ENCODE peak calls at places on chromosomes 3 and 15, in seven cellular contexts. One of them, this sample, is unnamed.

GRCh38 chr3:156694536-156694935 is 20.1 kb downstream of the TIPARP start:
- DNase-seq in IMR-90: peak; percentile 76
- DNase-seq in H9: no peak
- DNase-seq in mesendoderm: no peak
- DNase-seq in trophoblast cell: no peak
- DNase-seq in mesenchymal stem cell: peak; percentile 92
- DNase-seq in H1: no peak
- DNase-seq in this sample: no peak

GRCh38 chr3:50572158-50572557 is 2.8 kb downstream of the HEMK1 start:
- DNase-seq in IMR-90: peak; percentile 59
- DNase-seq in H9: peak; percentile 75
- DNase-seq in mesendoderm: peak; percentile 72
- DNase-seq in trophoblast cell: peak; percentile 75
- DNase-seq in mesenchymal stem cell: peak; percentile 77
- DNase-seq in H1: no peak
- DNase-seq in this sample: peak; percentile 43

GRCh38 chr3:109563149-109563548 is 225.8 kb upstream of the DPPA4 start:
- DNase-seq in IMR-90: no peak
- DNase-seq in H9: no peak
- DNase-seq in mesendoderm: peak; percentile 24
- DNase-seq in trophoblast cell: no peak
- DNase-seq in mesenchymal stem cell: no peak
- DNase-seq in H1: no peak
- DNase-seq in this sample: no peak

GRCh38 chr3:188792788-188793187 is 379.0 kb upstream of the TPRG1 start:
- DNase-seq in IMR-90: peak; percentile 27
- DNase-seq in H9: peak; percentile 33
- DNase-seq in mesendoderm: peak; percentile 45
- DNase-seq in trophoblast cell: peak; percentile 6
- DNase-seq in mesenchymal stem cell: no peak
- DNase-seq in H1: no peak
- DNase-seq in this sample: no peak

GRCh38 chr3:50472958-50473357 is 30.5 kb downstream of the CACNA2D2 start:
- DNase-seq in IMR-90: no peak
- DNase-seq in H9: no peak
- DNase-seq in mesendoderm: no peak
- DNase-seq in trophoblast cell: no peak
- DNase-seq in mesenchymal stem cell: no peak
- DNase-seq in H1: no peak
- DNase-seq in this sample: no peak

GRCh38 chr3:16511561-16512434 is 1.7 kb downstream of the RFTN1 start:
- DNase-seq in IMR-90: peak; percentile 92
- DNase-seq in H9: peak; percentile 47
- DNase-seq in mesendoderm: peak; percentile 31
- DNase-seq in trophoblast cell: peak; percentile 44
- DNase-seq in mesenchymal stem cell: peak; percentile 95
- DNase-seq in H1: no peak
- DNase-seq in this sample: no peak

GRCh38 chr3:46928297-46928696 is 48.2 kb downstream of the CCDC12 start:
- DNase-seq in IMR-90: no peak
- DNase-seq in H9: no peak
- DNase-seq in mesendoderm: no peak
- DNase-seq in trophoblast cell: no peak
- DNase-seq in mesenchymal stem cell: no peak
- DNase-seq in H1: no peak
- DNase-seq in this sample: no peak

GRCh38 chr15:52803543-52804306 is 13.6 kb upstream of the ONECUT1 start:
- DNase-seq in IMR-90: no peak
- DNase-seq in H9: no peak
- DNase-seq in mesendoderm: no peak
- DNase-seq in trophoblast cell: no peak
- DNase-seq in mesenchymal stem cell: no peak
- DNase-seq in H1: no peak
- DNase-seq in this sample: peak; percentile 33

GRCh38 chr3:55718475-55718874 is 231.4 kb upstream of the WNT5A start:
- DNase-seq in IMR-90: peak; percentile 75
- DNase-seq in H9: no peak
- DNase-seq in mesendoderm: no peak
- DNase-seq in trophoblast cell: no peak
- DNase-seq in mesenchymal stem cell: peak; percentile 48
- DNase-seq in H1: no peak
- DNase-seq in this sample: no peak

GRCh38 chr3:9899289-9899791 is 3.3 kb upstream of the IL17RE start:
- DNase-seq in IMR-90: no peak
- DNase-seq in H9: no peak
- DNase-seq in mesendoderm: no peak
- DNase-seq in trophoblast cell: peak; percentile 59
- DNase-seq in mesenchymal stem cell: no peak
- DNase-seq in H1: no peak
- DNase-seq in this sample: no peak

GRCh38 chr3:197222816-197223419 is 75.5 kb downstream of the DLG1 start:
- DNase-seq in IMR-90: no peak
- DNase-seq in H9: no peak
- DNase-seq in mesendoderm: no peak
- DNase-seq in trophoblast cell: no peak
- DNase-seq in mesenchymal stem cell: peak; percentile 49
- DNase-seq in H1: no peak
- DNase-seq in this sample: no peak

GRCh38 chr3:15299036-15299435 is 33.4 kb downstream of the SH3BP5 start:
- DNase-seq in IMR-90: no peak
- DNase-seq in H9: no peak
- DNase-seq in mesendoderm: no peak
- DNase-seq in trophoblast cell: no peak
- DNase-seq in mesenchymal stem cell: no peak
- DNase-seq in H1: no peak
- DNase-seq in this sample: no peak

GRCh38 chr15:70447927-70448698 is 315.2 kb downstream of the UACA start:
- DNase-seq in IMR-90: no peak
- DNase-seq in H9: no peak
- DNase-seq in mesendoderm: no peak
- DNase-seq in trophoblast cell: no peak
- DNase-seq in mesenchymal stem cell: no peak
- DNase-seq in H1: no peak
- DNase-seq in this sample: no peak

GRCh38 chr15:57861039-57861638 is 154.6 kb downstream of the POLR2M start:
- DNase-seq in IMR-90: peak; percentile 66
- DNase-seq in H9: no peak
- DNase-seq in mesendoderm: peak; percentile 63
- DNase-seq in trophoblast cell: peak; percentile 86
- DNase-seq in mesenchymal stem cell: peak; percentile 65
- DNase-seq in H1: no peak
- DNase-seq in this sample: peak; percentile 59

GRCh38 chr3:44795197-44795596 is 33.6 kb downstream of the KIF15 start:
- DNase-seq in IMR-90: peak; percentile 41
- DNase-seq in H9: peak; percentile 29
- DNase-seq in mesendoderm: peak; percentile 36
- DNase-seq in trophoblast cell: no peak
- DNase-seq in mesenchymal stem cell: no peak
- DNase-seq in H1: no peak
- DNase-seq in this sample: no peak

GRCh38 chr15:63938486-63939061 is 104.8 kb upstream of the HERC1 start:
- DNase-seq in IMR-90: peak; percentile 33
- DNase-seq in H9: peak; percentile 13
- DNase-seq in mesendoderm: no peak
- DNase-seq in trophoblast cell: no peak
- DNase-seq in mesenchymal stem cell: no peak
- DNase-seq in H1: no peak
- DNase-seq in this sample: no peak

GRCh38 chr3:140308535-140308934 is 369.3 kb upstream of the TRIM42 start:
- DNase-seq in IMR-90: no peak
- DNase-seq in H9: no peak
- DNase-seq in mesendoderm: no peak
- DNase-seq in trophoblast cell: no peak
- DNase-seq in mesenchymal stem cell: no peak
- DNase-seq in H1: no peak
- DNase-seq in this sample: no peak

GRCh38 chr3:115004201-115005140 is 142.6 kb downstream of the ZBTB20 start:
- DNase-seq in IMR-90: no peak
- DNase-seq in H9: no peak
- DNase-seq in mesendoderm: no peak
- DNase-seq in trophoblast cell: no peak
- DNase-seq in mesenchymal stem cell: no peak
- DNase-seq in H1: no peak
- DNase-seq in this sample: no peak

GRCh38 chr3:121730940-121731687 is 18.4 kb downstream of the GOLGB1 start:
- DNase-seq in IMR-90: peak; percentile 6
- DNase-seq in H9: no peak
- DNase-seq in mesendoderm: no peak
- DNase-seq in trophoblast cell: no peak
- DNase-seq in mesenchymal stem cell: no peak
- DNase-seq in H1: no peak
- DNase-seq in this sample: no peak

GRCh38 chr3:122332551-122332950 is 7.5 kb downstream of the CSTA start:
- DNase-seq in IMR-90: no peak
- DNase-seq in H9: no peak
- DNase-seq in mesendoderm: no peak
- DNase-seq in trophoblast cell: no peak
- DNase-seq in mesenchymal stem cell: no peak
- DNase-seq in H1: no peak
- DNase-seq in this sample: no peak

GRCh38 chr3:192026656-192027055 is 565.7 kb downstream of the PYDC2 start:
- DNase-seq in IMR-90: no peak
- DNase-seq in H9: no peak
- DNase-seq in mesendoderm: no peak
- DNase-seq in trophoblast cell: peak; percentile 64
- DNase-seq in mesenchymal stem cell: no peak
- DNase-seq in H1: no peak
- DNase-seq in this sample: no peak

GRCh38 chr3:107579372-107579771 is 56.6 kb downstream of the BBX start:
- DNase-seq in IMR-90: no peak
- DNase-seq in H9: no peak
- DNase-seq in mesendoderm: no peak
- DNase-seq in trophoblast cell: no peak
- DNase-seq in mesenchymal stem cell: no peak
- DNase-seq in H1: no peak
- DNase-seq in this sample: no peak

GRCh38 chr3:196569003-196569516 is 600 bp downstream of the FBXO45 start:
- DNase-seq in IMR-90: peak; percentile 26
- DNase-seq in H9: peak; percentile 57
- DNase-seq in mesendoderm: peak; percentile 71
- DNase-seq in trophoblast cell: peak; percentile 82
- DNase-seq in mesenchymal stem cell: peak; percentile 53
- DNase-seq in H1: peak; percentile 13
- DNase-seq in this sample: no peak

DNA sequence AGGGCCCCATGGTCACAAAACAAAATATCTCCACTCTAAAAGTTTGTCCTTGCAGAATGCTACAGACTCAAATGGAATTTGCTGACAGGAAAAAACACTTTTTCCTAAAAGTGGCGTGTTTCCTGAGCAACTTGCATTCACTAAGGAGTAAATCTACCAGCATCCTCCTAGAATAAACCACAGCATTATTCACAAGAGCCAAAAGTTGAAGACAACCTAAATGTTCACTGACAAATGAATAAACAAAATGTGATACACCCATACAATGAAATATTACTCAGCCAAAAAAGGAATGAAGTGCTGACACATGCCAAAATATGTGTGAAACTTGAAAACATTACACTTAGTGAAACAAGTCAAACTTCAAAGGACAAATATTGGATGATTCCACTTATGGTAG is 28.9 kb downstream of the ITGB5 start:
- DNase-seq in IMR-90: peak; percentile 54
- DNase-seq in H9: no peak
- DNase-seq in mesendoderm: no peak
- DNase-seq in trophoblast cell: no peak
- DNase-seq in mesenchymal stem cell: peak; percentile 86
- DNase-seq in H1: no peak
- DNase-seq in this sample: no peak
- H3K27ac ChIP-seq in IMR-90: peak overlapping the region; percentile 33
- H3K27ac ChIP-seq in H9: no peak overlapping the region
- H3K27ac ChIP-seq in mesendoderm: no peak overlapping the region
- H3K27ac ChIP-seq in trophoblast cell: no peak overlapping the region
- H3K27ac ChIP-seq in mesenchymal stem cell: peak overlapping the region; percentile 87
- H3K27ac ChIP-seq in H1: no peak overlapping the region
- H3K27ac ChIP-seq in this sample: no peak overlapping the region

DNA sequence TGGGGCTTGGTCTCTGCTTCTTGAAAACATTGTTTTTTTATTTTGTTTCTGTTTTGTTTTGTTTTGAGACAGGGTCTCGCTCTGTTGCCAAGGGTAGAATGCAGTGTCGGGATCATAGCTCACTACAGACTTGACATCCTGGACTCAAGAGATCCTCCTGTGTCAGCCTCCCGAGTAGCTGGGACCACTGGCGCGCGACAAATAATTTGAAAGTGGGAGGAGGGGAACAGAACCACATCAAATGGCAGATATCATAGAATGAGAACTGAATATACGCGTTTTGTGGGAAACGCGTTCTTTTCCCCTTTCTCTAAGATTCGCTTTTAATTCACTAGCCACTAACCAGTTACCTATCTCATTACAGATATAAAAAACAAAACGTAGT is 641 bp upstream of the VPS13C start:
- DNase-seq in IMR-90: no peak
- DNase-seq in H9: no peak
- DNase-seq in mesendoderm: no peak
- DNase-seq in trophoblast cell: no peak
- DNase-seq in mesenchymal stem cell: no peak
- DNase-seq in H1: no peak
- DNase-seq in this sample: no peak
- H3K23ac ChIP-seq in IMR-90: peak overlapping the region; percentile 29
- H3K23ac ChIP-seq in H9: no peak overlapping the region
- H3K23ac ChIP-seq in mesendoderm: no peak overlapping the region
- H3K23ac ChIP-seq in trophoblast cell: no peak overlapping the region
- H3K23ac ChIP-seq in mesenchymal stem cell: no peak overlapping the region
- H3K23ac ChIP-seq in H1: no peak overlapping the region
- H3K23ac ChIP-seq in this sample: no peak overlapping the region

GRCh38 chr3:179181993-179182551 is 33.9 kb downstream of the PIK3CA start:
- DNase-seq in IMR-90: peak; percentile 46
- DNase-seq in H9: no peak
- DNase-seq in mesendoderm: peak; percentile 51
- DNase-seq in trophoblast cell: no peak
- DNase-seq in mesenchymal stem cell: peak; percentile 59
- DNase-seq in H1: no peak
- DNase-seq in this sample: no peak

GRCh38 chr3:179179256-179179655 is 31.1 kb downstream of the PIK3CA start:
- DNase-seq in IMR-90: no peak
- DNase-seq in H9: no peak
- DNase-seq in mesendoderm: no peak
- DNase-seq in trophoblast cell: no peak
- DNase-seq in mesenchymal stem cell: no peak
- DNase-seq in H1: no peak
- DNase-seq in this sample: no peak

GRCh38 chr3:179177611-179178010 is 29.5 kb downstream of the PIK3CA start:
- DNase-seq in IMR-90: no peak
- DNase-seq in H9: no peak
- DNase-seq in mesendoderm: no peak
- DNase-seq in trophoblast cell: no peak
- DNase-seq in mesenchymal stem cell: no peak
- DNase-seq in H1: no peak
- DNase-seq in this sample: no peak

GRCh38 chr3:179181021-179181472 is 32.9 kb downstream of the PIK3CA start:
- DNase-seq in IMR-90: peak; percentile 63
- DNase-seq in H9: no peak
- DNase-seq in mesendoderm: no peak
- DNase-seq in trophoblast cell: no peak
- DNase-seq in mesenchymal stem cell: peak; percentile 60
- DNase-seq in H1: no peak
- DNase-seq in this sample: no peak

GRCh38 chr3:179179979-179180758 is 32.0 kb downstream of the PIK3CA start:
- DNase-seq in IMR-90: peak; percentile 44
- DNase-seq in H9: no peak
- DNase-seq in mesendoderm: peak; percentile 77
- DNase-seq in trophoblast cell: no peak
- DNase-seq in mesenchymal stem cell: peak; percentile 55
- DNase-seq in H1: no peak
- DNase-seq in this sample: no peak
- H3K27ac ChIP-seq in IMR-90: no peak overlapping the region
- H3K27ac ChIP-seq in H9: no peak overlapping the region
- H3K27ac ChIP-seq in mesendoderm: no peak overlapping the region
- H3K27ac ChIP-seq in trophoblast cell: no peak overlapping the region
- H3K27ac ChIP-seq in mesenchymal stem cell: no peak overlapping the region
- H3K27ac ChIP-seq in H1: no peak overlapping the region
- H3K27ac ChIP-seq in this sample: no peak overlapping the region

GRCh38 chr3:183155499-183155898 is 7.0 kb downstream of the LAMP3 start:
- DNase-seq in IMR-90: no peak
- DNase-seq in H9: no peak
- DNase-seq in mesendoderm: no peak
- DNase-seq in trophoblast cell: no peak
- DNase-seq in mesenchymal stem cell: no peak
- DNase-seq in H1: no peak
- DNase-seq in this sample: no peak
- H3K23ac ChIP-seq in IMR-90: no peak overlapping the region
- H3K23ac ChIP-seq in H9: no peak overlapping the region
- H3K23ac ChIP-seq in mesendoderm: no peak overlapping the region
- H3K23ac ChIP-seq in trophoblast cell: no peak overlapping the region
- H3K23ac ChIP-seq in mesenchymal stem cell: no peak overlapping the region
- H3K23ac ChIP-seq in H1: no peak overlapping the region
- H3K23ac ChIP-seq in this sample: no peak overlapping the region

This sample was measured in neuronal stem cell.